ENCODE peak calls at places on chromosomes 2 and 18, in four cellular contexts. One of them, this sample, is unnamed. For H3K4me1, the result is how much of the 10 kb centered on the place peaks cover.

GRCh38 chr18:6363216-6363615 is 51.5 kb downstream of the L3MBTL4 start:
- DNase-seq in psoas muscle: no peak
- DNase-seq in PC-3: no peak
- DNase-seq in HCT116: no peak
- DNase-seq in this sample: no peak

GRCh38 chr2:120223034-120223912 is at the start of gene TMEM185B:
- DNase-seq in psoas muscle: peak
- DNase-seq in PC-3: peak
- DNase-seq in HCT116: peak
- DNase-seq in this sample: peak

GRCh38 chr2:133360190-133360589 is 208.1 kb downstream of the NCKAP5 start:
- DNase-seq in HCT116: no peak
- DNase-seq in psoas muscle: no peak
- DNase-seq in PC-3: no peak
- DNase-seq in this sample: no peak

GRCh38 chr2:53460347-53460746 is 307.3 kb upstream of the CHAC2 start:
- DNase-seq in HCT116: no peak
- DNase-seq in psoas muscle: no peak
- DNase-seq in PC-3: peak
- DNase-seq in this sample: peak

GRCh38 chr2:237132799-237133198 is 47.1 kb downstream of the COPS8 start:
- DNase-seq in psoas muscle: no peak
- DNase-seq in PC-3: peak
- DNase-seq in HCT116: peak
- DNase-seq in this sample: no peak

GRCh38 chr2:88263861-88264260 is 93.7 kb downstream of the THNSL2 start:
- DNase-seq in HCT116: no peak
- DNase-seq in PC-3: no peak
- DNase-seq in psoas muscle: no peak
- DNase-seq in this sample: no peak

GRCh38 chr2:235390816-235391194 is 103.0 kb upstream of the AGAP1 start:
- DNase-seq in psoas muscle: no peak
- DNase-seq in PC-3: no peak
- DNase-seq in HCT116: no peak
- DNase-seq in this sample: no peak

GRCh38 chr2:26179446-26179907 is 6.6 kb downstream of the GAREM2 start:
- DNase-seq in PC-3: no peak
- DNase-seq in psoas muscle: no peak
- DNase-seq in HCT116: no peak
- DNase-seq in this sample: no peak

GRCh38 chr2:236503583-236503982 is 66.0 kb upstream of the ACKR3 start:
- DNase-seq in HCT116: no peak
- DNase-seq in PC-3: no peak
- DNase-seq in psoas muscle: no peak
- DNase-seq in this sample: peak

GRCh38 chr2:241048149-241048948 is 49.9 kb downstream of the SNED1 start:
- DNase-seq in psoas muscle: no peak
- DNase-seq in HCT116: no peak
- DNase-seq in PC-3: no peak
- DNase-seq in this sample: no peak

GRCh38 chr18:25737710-25738251 is 352.6 kb downstream of the SS18 start:
- DNase-seq in psoas muscle: no peak
- DNase-seq in HCT116: peak
- DNase-seq in PC-3: peak
- DNase-seq in this sample: no peak

GRCh38 chr18:12254137-12254819 is at the start of gene CIDEA:
- DNase-seq in psoas muscle: no peak
- DNase-seq in PC-3: no peak
- DNase-seq in HCT116: no peak
- DNase-seq in this sample: no peak

GRCh38 chr2:26316041-26316440 is 29.9 kb upstream of the SELENOI start:
- DNase-seq in HCT116: peak
- DNase-seq in psoas muscle: no peak
- DNase-seq in PC-3: peak
- DNase-seq in this sample: no peak

GRCh38 chr2:132690664-132691303 is 20.8 kb upstream of the LYPD1 start:
- DNase-seq in psoas muscle: no peak
- DNase-seq in HCT116: no peak
- DNase-seq in PC-3: no peak
- DNase-seq in this sample: no peak

GRCh38 chr2:457792-458430 is 170.0 kb upstream of the ALKAL2 start:
- DNase-seq in HCT116: no peak
- DNase-seq in psoas muscle: no peak
- DNase-seq in PC-3: peak
- DNase-seq in this sample: no peak

GRCh38 chr18:35502062-35502461 is 4.3 kb upstream of the INO80C start:
- DNase-seq in psoas muscle: no peak
- DNase-seq in PC-3: peak
- DNase-seq in HCT116: no peak
- DNase-seq in this sample: no peak

GRCh38 chr2:132272713-132273112 is 111.0 kb upstream of the ANKRD30BL start:
- DNase-seq in HCT116: no peak
- DNase-seq in psoas muscle: no peak
- DNase-seq in PC-3: no peak
- DNase-seq in this sample: no peak

GRCh38 chr2:122307772-122308171 is 552.3 kb downstream of the TSN start:
- DNase-seq in PC-3: no peak
- DNase-seq in psoas muscle: no peak
- DNase-seq in HCT116: no peak
- DNase-seq in this sample: no peak

GRCh38 chr2:192286093-192286701 is 91.5 kb upstream of the TMEFF2 start:
- DNase-seq in PC-3: peak
- DNase-seq in psoas muscle: no peak
- DNase-seq in HCT116: peak
- DNase-seq in this sample: no peak

DNA sequence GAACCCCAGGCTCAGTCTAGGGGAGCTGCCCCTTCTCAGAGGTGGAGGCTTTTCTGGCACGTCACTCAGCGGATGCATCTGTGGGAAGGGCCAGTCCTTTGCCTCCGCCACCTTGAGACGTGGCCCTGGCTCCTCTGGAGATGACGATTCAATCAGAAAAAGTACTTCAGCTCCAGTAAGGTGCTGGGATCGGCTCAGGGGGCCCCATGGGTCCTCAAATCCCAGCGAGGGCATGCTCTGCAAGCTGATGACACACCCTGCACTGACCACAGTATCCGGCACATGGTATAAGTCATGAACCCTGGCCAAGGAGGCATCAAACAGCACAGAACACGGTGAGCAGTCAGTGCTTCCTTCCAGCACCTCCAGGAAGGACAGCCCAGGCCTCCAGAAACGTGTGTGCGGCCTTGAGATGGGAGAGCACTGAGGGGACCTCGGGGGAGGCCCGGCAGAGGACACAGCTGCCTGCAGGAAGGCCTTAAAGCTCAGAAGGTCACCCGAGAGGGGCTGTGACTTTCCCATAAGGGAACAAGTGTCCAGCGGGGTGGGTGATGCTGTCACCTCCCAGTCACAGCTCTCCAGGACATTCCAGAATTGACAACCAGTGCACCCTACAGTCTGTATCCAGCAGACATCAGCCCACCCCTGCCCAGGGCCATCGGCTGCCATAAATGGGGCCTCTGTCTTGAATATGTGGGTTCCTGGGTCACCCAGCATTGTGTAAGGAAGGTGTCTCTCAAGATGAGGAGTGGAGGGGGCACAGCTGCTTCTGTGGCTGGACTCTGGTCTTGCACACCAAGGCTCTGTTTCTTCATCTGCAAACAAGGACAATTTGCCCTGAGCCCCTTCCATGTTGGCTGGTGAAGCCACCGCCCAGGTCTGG is 205.8 kb downstream of the NDUFA10 start:
- DNase-seq in HCT116: no peak
- DNase-seq in PC-3: no peak
- DNase-seq in psoas muscle: no peak
- DNase-seq in this sample: no peak
- H3K4me1 ChIP-seq in HCT116: under half
- H3K4me1 ChIP-seq in PC-3: under half
- H3K4me1 ChIP-seq in psoas muscle: under half
- H3K4me1 ChIP-seq in this sample: under half

GRCh38 chr2:46814562-46814961 is 101.0 kb downstream of the MCFD2 start:
- DNase-seq in psoas muscle: no peak
- DNase-seq in HCT116: no peak
- DNase-seq in PC-3: no peak
- DNase-seq in this sample: no peak

GRCh38 chr2:46815121-46815802 is 100.3 kb downstream of the MCFD2 start:
- DNase-seq in HCT116: no peak
- DNase-seq in psoas muscle: no peak
- DNase-seq in PC-3: no peak
- DNase-seq in this sample: no peak

GRCh38 chr2:46813680-46814079 is 101.9 kb downstream of the MCFD2 start:
- DNase-seq in HCT116: no peak
- DNase-seq in psoas muscle: no peak
- DNase-seq in PC-3: no peak
- DNase-seq in this sample: no peak

GRCh38 chr2:46813046-46813445 is 102.6 kb downstream of the MCFD2 start:
- DNase-seq in psoas muscle: peak
- DNase-seq in PC-3: no peak
- DNase-seq in HCT116: no peak
- DNase-seq in this sample: peak

GRCh38 chr2:46814160-46814559 is 101.4 kb downstream of the MCFD2 start:
- DNase-seq in psoas muscle: peak
- DNase-seq in PC-3: no peak
- DNase-seq in HCT116: no peak
- DNase-seq in this sample: peak
- H3K4me1 ChIP-seq in psoas muscle: under half
- H3K4me1 ChIP-seq in PC-3: under half
- H3K4me1 ChIP-seq in HCT116: under half
- H3K4me1 ChIP-seq in this sample: half or more

GRCh38 chr18:79470547-79470946 is 74.8 kb downstream of the NFATC1 start:
- DNase-seq in HCT116: no peak
- DNase-seq in PC-3: no peak
- DNase-seq in psoas muscle: no peak
- DNase-seq in this sample: no peak
- H3K4me1 ChIP-seq in HCT116: under half
- H3K4me1 ChIP-seq in PC-3: under half
- H3K4me1 ChIP-seq in psoas muscle: under half
- H3K4me1 ChIP-seq in this sample: under half

GRCh38 chr18:79479761-79480161 is 84.0 kb downstream of the NFATC1 start:
- DNase-seq in HCT116: no peak
- DNase-seq in PC-3: no peak
- DNase-seq in psoas muscle: peak
- DNase-seq in this sample: peak
- H3K4me1 ChIP-seq in HCT116: under half
- H3K4me1 ChIP-seq in PC-3: under half
- H3K4me1 ChIP-seq in psoas muscle: under half
- H3K4me1 ChIP-seq in this sample: under half

DNA sequence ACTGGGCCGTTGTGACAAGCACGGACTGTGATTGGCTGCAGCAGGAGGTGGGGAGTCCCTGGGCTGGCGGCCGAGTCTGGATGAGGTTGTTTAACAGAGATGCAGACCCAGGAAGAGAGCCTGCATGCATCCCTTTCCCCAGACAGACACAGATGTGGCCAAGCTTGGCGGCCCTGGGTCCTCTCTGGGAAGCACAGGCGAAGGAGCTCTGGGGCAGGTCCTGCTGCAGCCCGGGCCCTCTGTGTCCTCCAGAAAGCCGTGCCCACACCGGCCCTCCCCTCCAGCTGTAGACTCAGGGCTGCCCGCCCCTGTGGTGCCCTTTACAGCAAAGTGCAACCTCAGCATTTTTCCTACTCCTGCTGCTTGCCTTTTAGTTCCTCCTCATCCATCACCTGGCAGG is 74.8 kb downstream of the CTIF start:
- DNase-seq in PC-3: no peak
- DNase-seq in psoas muscle: peak
- DNase-seq in HCT116: no peak
- DNase-seq in this sample: peak
- H3K4me1 ChIP-seq in PC-3: under half
- H3K4me1 ChIP-seq in psoas muscle: under half
- H3K4me1 ChIP-seq in HCT116: under half
- H3K4me1 ChIP-seq in this sample: half or more

GRCh38 chr2:96114903-96115581 is 1.3 kb downstream of the ADRA2B start:
- DNase-seq in HCT116: no peak
- DNase-seq in PC-3: no peak
- DNase-seq in psoas muscle: no peak
- DNase-seq in this sample: peak
- H3K4me1 ChIP-seq in HCT116: under half
- H3K4me1 ChIP-seq in PC-3: under half
- H3K4me1 ChIP-seq in psoas muscle: under half
- H3K4me1 ChIP-seq in this sample: under half

DNA sequence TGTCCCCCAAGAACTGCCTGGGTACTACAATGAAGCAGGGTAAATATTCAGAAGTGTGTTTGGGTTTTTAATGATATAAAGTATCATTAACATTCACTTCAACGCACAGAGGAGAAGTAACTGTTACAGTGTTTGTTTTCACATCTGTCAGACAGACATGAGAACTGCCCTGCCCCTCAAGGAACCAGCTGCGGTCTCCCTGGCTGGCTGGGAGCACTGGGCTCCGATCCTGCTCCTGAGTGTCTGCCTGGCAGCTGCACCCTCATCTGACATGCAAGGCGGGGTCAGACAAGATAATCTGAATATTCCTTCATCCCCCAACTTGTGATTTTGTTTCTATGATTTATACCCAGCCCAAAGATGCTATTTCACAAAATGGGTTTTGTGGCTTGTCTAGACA is 75.5 kb downstream of the MBP start:
- DNase-seq in PC-3: no peak
- DNase-seq in psoas muscle: peak
- DNase-seq in HCT116: no peak
- DNase-seq in this sample: peak
- H3K4me1 ChIP-seq in PC-3: under half
- H3K4me1 ChIP-seq in psoas muscle: half or more
- H3K4me1 ChIP-seq in HCT116: under half
- H3K4me1 ChIP-seq in this sample: half or more

GRCh38 chr2:202682274-202682673 is 47.5 kb downstream of the FAM117B start:
- DNase-seq in HCT116: no peak
- DNase-seq in psoas muscle: no peak
- DNase-seq in PC-3: no peak
- DNase-seq in this sample: no peak

GRCh38 chr2:202689898-202690297 is 55.1 kb downstream of the FAM117B start:
- DNase-seq in psoas muscle: no peak
- DNase-seq in HCT116: no peak
- DNase-seq in PC-3: no peak
- DNase-seq in this sample: no peak

GRCh38 chr2:202689459-202689858 is 54.7 kb downstream of the FAM117B start:
- DNase-seq in PC-3: no peak
- DNase-seq in HCT116: no peak
- DNase-seq in psoas muscle: no peak
- DNase-seq in this sample: no peak

GRCh38 chr2:202690321-202690900 is 55.6 kb downstream of the FAM117B start:
- DNase-seq in PC-3: no peak
- DNase-seq in psoas muscle: no peak
- DNase-seq in HCT116: no peak
- DNase-seq in this sample: no peak

DNA sequence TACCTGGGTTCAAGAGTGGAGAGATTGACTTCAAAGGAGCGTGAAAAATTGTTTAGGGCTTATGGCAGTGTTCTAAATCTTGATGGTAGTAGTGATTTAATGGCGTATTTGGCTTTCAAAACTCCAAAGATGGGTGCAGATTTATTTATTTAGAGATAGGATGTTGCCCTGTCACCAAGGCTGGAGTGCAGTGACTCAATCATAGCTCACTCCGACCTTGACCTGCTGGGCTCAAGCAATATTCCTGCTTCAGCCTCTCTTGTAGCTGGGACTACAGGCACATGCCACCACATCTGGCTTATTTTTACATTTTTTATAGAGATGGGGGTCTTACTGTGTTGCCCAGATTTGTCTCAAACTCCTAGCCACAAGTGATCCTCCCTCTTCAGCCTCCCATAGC is 52.5 kb downstream of the FAM117B start:
- DNase-seq in psoas muscle: no peak
- DNase-seq in PC-3: peak
- DNase-seq in HCT116: no peak
- DNase-seq in this sample: no peak
- H3K4me1 ChIP-seq in psoas muscle: under half
- H3K4me1 ChIP-seq in PC-3: under half
- H3K4me1 ChIP-seq in HCT116: under half
- H3K4me1 ChIP-seq in this sample: under half

This sample was measured in left ventricle myocardium inferior.